ENCODE peak calls at places on chromosome 10, in ten cellular contexts. Y, M, O, L, N, E, Z, V, I and B are unnamed samples.

GRCh38 chr10:99849525-99849924 is 67.1 kb downstream of the ABCC2 start:
- DNase-seq in E (no peak), Z (no peak), V (no peak), I (no peak), M (no peak), N (no peak), Y (no peak), L (no peak), O (no peak), B (no peak)

GRCh38 chr10:69847883-69848282 is 46.2 kb downstream of the COL13A1 start:
- DNase-seq in N (peak), L (no peak), E (no peak), Y (no peak), V (no peak), O (no peak), I (no peak), Z (no peak), M (peak), B (peak)

GRCh38 chr10:130242483-130242882 is 106.3 kb downstream of the GLRX3 start:
- DNase-seq in V (no peak), Z (no peak), O (no peak), I (no peak), M (no peak), Y (peak), E (no peak), N (no peak), L (no peak), B (no peak)

GRCh38 chr10:18312385-18313145 is 172.3 kb downstream of the CACNB2 start:
- DNase-seq in Y (no peak), M (peak), I (peak), L (peak), Z (peak), N (peak), V (peak), O (no peak), E (no peak), B (peak)

GRCh38 chr10:132111121-132111731 is 45.5 kb downstream of the JAKMIP3 start:
- DNase-seq in Z (no peak), V (no peak), Y (no peak), M (no peak), O (peak), I (no peak), N (no peak), L (no peak), E (no peak), B (no peak)

GRCh38 chr10:4533626-4534025 is 292.4 kb upstream of the AKR1E2 start:
- DNase-seq in O (no peak), I (no peak), M (no peak), E (no peak), V (no peak), L (peak), Y (no peak), Z (no peak), N (peak), B (peak)

GRCh38 chr10:10055656-10056445 is 961.8 kb upstream of the CELF2 start:
- DNase-seq in Y (no peak), O (no peak), L (peak), M (peak), E (no peak), V (no peak), Z (no peak), N (no peak), I (no peak), B (no peak)

GRCh38 chr10:114215033-114215432 is 24.0 kb upstream of the VWA2 start:
- DNase-seq in V (no peak), Y (no peak), Z (no peak), I (no peak), M (no peak), L (no peak), E (no peak), O (no peak), N (no peak), B (no peak)

GRCh38 chr10:84339025-84339424 is 10.6 kb downstream of the CCSER2 start:
- DNase-seq in N (no peak), L (no peak), E (no peak), M (no peak), Y (no peak), I (no peak), V (no peak), O (no peak), Z (no peak), B (no peak)

GRCh38 chr10:14617850-14618249 is 156.8 kb downstream of the FAM107B start:
- DNase-seq in V (no peak), I (no peak), Z (peak), L (peak), M (peak), E (no peak), Y (no peak), N (peak), O (no peak), B (peak)

GRCh38 chr10:132192076-132192975 is 5.6 kb downstream of the DPYSL4 start:
- DNase-seq in E (peak), Z (no peak), Y (no peak), L (no peak), M (no peak), O (no peak), V (no peak), N (no peak), I (no peak), B (no peak)

GRCh38 chr10:107442035-107442505 is 277.6 kb upstream of the SORCS1 start:
- DNase-seq in Y (no peak), E (no peak), O (no peak), M (peak), Z (peak), V (no peak), N (peak), L (peak), I (no peak), B (peak)

GRCh38 chr10:416091-416515 is 273.4 kb downstream of the DIP2C start:
- DNase-seq in O (no peak), M (peak), V (no peak), N (no peak), E (no peak), I (no peak), Z (peak), Y (no peak), L (no peak), B (peak)

GRCh38 chr10:25018703-25019102 is 2.3 kb downstream of the THNSL1 start:
- DNase-seq in E (no peak), I (no peak), Z (no peak), M (no peak), L (no peak), N (no peak), V (no peak), Y (no peak), O (no peak), B (no peak)

GRCh38 chr10:13769926-13770325 is 183.2 kb downstream of the PRPF18 start:
- DNase-seq in I (no peak), V (peak), E (no peak), M (peak), L (peak), Y (no peak), Z (peak), O (no peak), N (no peak), B (peak)

GRCh38 chr10:5147981-5148677 is 36.8 kb downstream of the AKR1C8 start:
- DNase-seq in Y (no peak), E (no peak), O (no peak), L (no peak), N (no peak), I (no peak), Z (no peak), M (no peak), V (no peak), B (no peak)

GRCh38 chr10:132630666-132631347 is 93.2 kb downstream of the INPP5A start:
- DNase-seq in I (peak), E (peak), L (peak), V (no peak), Z (no peak), O (peak), N (peak), M (no peak), Y (no peak), B (peak)

GRCh38 chr10:61589547-61590243 is 73.0 kb upstream of the CABCOCO1 start:
- DNase-seq in V (no peak), E (no peak), Y (no peak), M (no peak), Z (no peak), N (no peak), I (no peak), O (no peak), L (peak), B (peak)

GRCh38 chr10:78390817-78391216 is 357.2 kb downstream of the RPS24 start:
- DNase-seq in O (no peak), I (no peak), Y (no peak), M (no peak), Z (no peak), L (no peak), V (no peak), N (no peak), E (no peak), B (no peak)

GRCh38 chr10:93180402-93181040 is 106.8 kb downstream of the CYP26A1 start:
- DNase-seq in I (no peak), L (peak), Y (no peak), N (peak), Z (peak), O (peak), E (peak), M (peak), V (no peak), B (peak)

GRCh38 chr10:50909334-50910014 is 24.0 kb upstream of the A1CF start:
- DNase-seq in O (no peak), Y (no peak), L (no peak), I (peak), Z (no peak), V (no peak), E (no peak), N (no peak), M (no peak), B (no peak)

GRCh38 chr10:88457680-88458079 is 125.4 kb downstream of the RNLS start:
- DNase-seq in I (no peak), N (no peak), O (no peak), Y (no peak), Z (no peak), M (no peak), E (peak), V (no peak), L (no peak), B (no peak)

GRCh38 chr10:5692476-5693358 is 8.1 kb downstream of the TASOR2 start:
- DNase-seq in M (peak), O (peak), Z (peak), I (peak), Y (peak), N (peak), E (peak), V (peak), L (peak), B (peak)

GRCh38 chr10:118106426-118106825 is 59.7 kb upstream of the RAB11FIP2 start:
- DNase-seq in V (peak), M (peak), O (no peak), N (peak), Y (no peak), I (peak), E (no peak), Z (peak), L (peak), B (peak)

GRCh38 chr10:77884181-77884580 is 42.4 kb downstream of the DLG5 start:
- DNase-seq in L (no peak), I (no peak), O (no peak), Y (no peak), Z (no peak), N (no peak), M (no peak), V (no peak), E (no peak), B (no peak)

GRCh38 chr10:101829561-101830315 is 11.5 kb upstream of the OGA start:
- DNase-seq in M (no peak), V (no peak), Y (peak), I (peak), L (no peak), E (peak), N (no peak), Z (no peak), O (peak), B (peak)

GRCh38 chr10:101828734-101829551 is 10.7 kb upstream of the OGA start:
- DNase-seq in Z (no peak), N (no peak), M (no peak), O (peak), I (no peak), V (no peak), E (peak), L (no peak), Y (peak), B (no peak)

GRCh38 chr10:101831169-101831811 is 12.3 kb downstream of the KCNIP2 start:
- DNase-seq in O (no peak), L (no peak), M (no peak), N (no peak), Z (no peak), E (no peak), Y (no peak), I (no peak), V (no peak), B (no peak)

GRCh38 chr10:101827919-101828600 is 9.8 kb upstream of the OGA start:
- DNase-seq in N (no peak), L (no peak), Z (no peak), E (no peak), V (no peak), O (no peak), I (no peak), M (no peak), Y (peak), B (no peak)

DNA sequence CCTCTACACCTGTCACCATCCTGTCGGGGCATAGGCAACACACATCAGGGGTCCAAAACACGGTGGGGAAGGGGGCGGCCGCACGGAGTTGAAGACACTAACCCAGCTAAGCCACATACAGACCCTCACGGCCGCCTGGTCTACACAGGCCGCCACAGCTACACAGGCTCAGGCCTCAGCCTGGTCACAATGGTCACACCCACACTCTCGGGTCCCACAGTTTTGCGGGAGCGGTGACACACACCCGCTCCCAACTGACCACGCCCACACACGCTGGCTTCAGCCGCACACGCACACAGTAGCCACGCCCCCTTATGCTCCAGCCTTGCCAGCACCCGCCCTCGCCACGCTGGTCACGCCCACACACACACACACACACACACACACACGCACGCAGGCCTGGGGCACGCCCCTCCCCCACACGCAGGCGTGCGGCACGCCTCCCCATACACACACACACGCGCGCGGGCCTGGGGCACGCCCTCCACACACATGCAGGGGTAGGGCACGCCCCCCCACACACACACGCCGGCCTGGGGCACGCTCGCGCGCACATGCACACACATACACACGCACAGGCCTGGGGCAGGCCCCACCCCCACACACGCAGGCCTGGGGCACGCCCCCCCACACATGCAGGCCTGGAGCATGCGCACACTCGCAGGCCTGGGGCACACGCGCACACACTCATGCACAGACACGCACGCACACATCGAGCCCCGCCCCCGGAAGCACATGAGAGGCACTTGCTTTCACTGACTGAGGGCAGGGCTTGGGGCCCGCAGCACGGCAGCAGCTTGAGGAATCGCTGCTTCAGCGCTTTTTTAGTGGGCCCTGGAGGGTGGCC is 12.3 kb upstream of the OGA start:
- DNase-seq in E (peak), V (peak), O (peak), Y (peak), N (peak), L (peak), M (peak), I (peak), Z (peak), B (peak)
- H3K4me3 ChIP-seq in E (peak), V (peak), O (peak), Y (peak), N (peak), L (peak), M (peak), I (peak), Z (peak), B (peak)

DNA sequence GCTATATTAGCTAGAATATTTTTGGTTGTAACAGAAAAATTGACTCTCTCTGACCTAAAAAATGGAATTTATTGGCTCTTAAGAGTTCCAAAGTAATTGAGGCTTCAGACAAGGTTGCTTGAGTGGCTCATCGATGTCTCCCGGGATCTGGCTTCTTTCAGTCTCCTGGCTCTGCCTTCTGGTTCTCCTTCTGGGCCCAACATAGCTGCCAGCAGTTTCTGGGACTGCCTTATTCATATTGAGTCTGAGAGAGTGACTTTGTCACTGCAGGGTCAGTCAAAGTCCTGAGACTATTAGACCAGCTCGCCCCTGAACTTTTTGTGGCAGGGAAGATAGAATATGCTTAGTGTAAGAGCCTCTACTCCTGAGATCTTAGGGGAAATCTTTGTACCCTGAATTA is 94.0 kb downstream of the MMRN2 start:
- DNase-seq in N (no peak), O (no peak), E (no peak), M (no peak), V (no peak), L (no peak), I (peak), Y (no peak), Z (no peak), B (no peak)
- TF ChIP-seq CTCF in N (no peak), O (no peak), E (no peak), M (no peak), V (no peak), L (no peak), I (no peak), Y (no peak), Z (no peak), B (no peak)

GRCh38 chr10:34526186-34526585 is 288.9 kb downstream of the PARD3 start:
- DNase-seq in O (no peak), M (peak), Z (peak), E (no peak), V (peak), L (peak), Y (no peak), I (no peak), N (peak), B (peak)
- H3K4me3 ChIP-seq in O (no peak), M (no peak), Z (peak), E (no peak), V (no peak), L (peak), Y (no peak), I (no peak), N (peak), B (no peak)

DNA sequence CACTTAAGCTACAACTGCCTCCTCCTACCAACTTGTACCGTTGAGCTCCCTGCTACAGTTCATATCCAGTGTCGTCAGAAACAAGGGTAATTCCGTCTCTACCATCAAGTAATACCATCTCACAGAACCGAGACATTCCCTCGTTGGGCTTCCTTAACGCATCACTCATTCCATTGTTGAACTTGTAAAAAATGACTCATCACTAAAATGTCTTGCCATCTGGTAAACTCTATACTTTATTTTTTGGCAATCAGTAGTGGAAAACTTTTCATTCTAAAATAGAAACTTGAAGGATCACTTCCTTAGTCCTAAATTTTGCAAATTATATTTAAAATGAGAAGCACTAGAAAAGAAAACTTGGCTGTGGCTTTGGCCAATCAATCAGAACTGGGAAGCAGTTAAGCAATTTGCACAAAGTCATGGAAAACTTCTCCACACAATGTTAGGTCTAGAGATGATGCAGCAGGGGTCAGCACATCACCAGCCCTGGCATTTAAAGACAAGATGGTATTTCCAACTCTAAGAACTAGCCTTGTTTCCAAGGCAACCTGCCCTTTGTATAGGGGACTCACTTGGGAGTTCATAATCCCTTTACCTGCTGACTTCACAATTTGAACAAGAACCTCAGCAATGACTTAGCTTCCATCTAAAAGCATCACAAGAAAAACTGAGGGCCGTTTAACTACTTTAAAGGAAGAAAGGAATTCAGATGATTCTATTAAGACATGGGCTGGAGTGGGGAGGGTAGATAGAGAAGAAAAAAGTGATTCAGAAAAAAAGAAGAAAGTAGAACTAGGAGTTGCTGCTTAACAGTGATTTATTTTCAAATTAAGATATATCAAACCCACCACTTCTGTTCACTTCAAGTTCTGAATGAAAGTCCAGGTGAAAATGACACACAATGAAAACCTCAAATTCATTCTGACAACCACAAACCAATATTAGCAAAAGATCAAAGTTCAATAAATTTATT is 288.1 kb downstream of the PARD3 start:
- DNase-seq in M (peak), I (no peak), L (peak), O (no peak), V (peak), Y (no peak), E (no peak), Z (peak), N (peak), B (peak)
- TF ChIP-seq CTCF in M (peak), I (no peak), L (peak), O (no peak), V (peak), Y (no peak), E (no peak), Z (peak), N (peak), B (peak)

GRCh38 chr10:113027574-113028392 is 77.7 kb downstream of the TCF7L2 start:
- DNase-seq in Z (no peak), Y (no peak), E (no peak), M (peak), L (no peak), I (no peak), N (no peak), O (peak), V (no peak), B (no peak)
- H3K4me3 ChIP-seq in Z (no peak), Y (no peak), E (peak), M (no peak), L (no peak), I (no peak), N (no peak), O (no peak), V (no peak), B (no peak)